ENCODE peak calls at places on chromosomes 16 and 17, in ten cellular contexts. One of them, this sample, is unnamed.

GRCh38 chr17:4881761-4882555 is 17.4 kb upstream of the C17orf107 start:
- DNase-seq in GM23338: peak; percentile 93
- DNase-seq in NCI-H1105: peak; percentile 76
- DNase-seq in caudate nucleus: peak; percentile 62
- DNase-seq in AG04450: no peak
- DNase-seq in NCI-H146: peak; percentile 67
- DNase-seq in substantia nigra: peak; percentile 30
- DNase-seq in activated CD4-positive, alpha-beta T cell treated with anti-CD3 and anti-CD28 coated beads, Interleukin-2, amount 50 U/mL, for 1 hour: peak; percentile 73
- DNase-seq in T-helper 9 cell: peak; percentile 64
- DNase-seq in left lung: peak; percentile 89
- DNase-seq in this sample: peak; percentile 54

GRCh38 chr17:82849076-82849945 is 9.5 kb upstream of the ZNF750 start:
- DNase-seq in GM23338: no peak
- DNase-seq in NCI-H1105: no peak
- DNase-seq in caudate nucleus: no peak
- DNase-seq in AG04450: no peak
- DNase-seq in NCI-H146: no peak
- DNase-seq in substantia nigra: no peak
- DNase-seq in activated CD4-positive, alpha-beta T cell treated with anti-CD3 and anti-CD28 coated beads, Interleukin-2, amount 50 U/mL, for 1 hour: no peak
- DNase-seq in T-helper 9 cell: no peak
- DNase-seq in left lung: no peak
- DNase-seq in this sample: no peak

GRCh38 chr16:54585094-54585493 is 298.5 kb upstream of the IRX3 start:
- DNase-seq in GM23338: peak; percentile 47
- DNase-seq in NCI-H1105: no peak
- DNase-seq in caudate nucleus: no peak
- DNase-seq in AG04450: no peak
- DNase-seq in NCI-H146: no peak
- DNase-seq in substantia nigra: no peak
- DNase-seq in activated CD4-positive, alpha-beta T cell treated with anti-CD3 and anti-CD28 coated beads, Interleukin-2, amount 50 U/mL, for 1 hour: no peak
- DNase-seq in T-helper 9 cell: no peak
- DNase-seq in left lung: no peak
- DNase-seq in this sample: no peak

GRCh38 chr17:72409405-72410002 is 288.7 kb downstream of the SOX9 start:
- DNase-seq in GM23338: no peak
- DNase-seq in NCI-H1105: no peak
- DNase-seq in caudate nucleus: no peak
- DNase-seq in AG04450: no peak
- DNase-seq in NCI-H146: no peak
- DNase-seq in substantia nigra: no peak
- DNase-seq in activated CD4-positive, alpha-beta T cell treated with anti-CD3 and anti-CD28 coated beads, Interleukin-2, amount 50 U/mL, for 1 hour: no peak
- DNase-seq in T-helper 9 cell: no peak
- DNase-seq in left lung: no peak
- DNase-seq in this sample: no peak

GRCh38 chr17:81865733-81866439 is 5.3 kb downstream of the ARHGDIA start:
- DNase-seq in GM23338: no peak
- DNase-seq in NCI-H1105: peak; percentile 69
- DNase-seq in caudate nucleus: no peak
- DNase-seq in AG04450: no peak
- DNase-seq in NCI-H146: no peak
- DNase-seq in substantia nigra: no peak
- DNase-seq in activated CD4-positive, alpha-beta T cell treated with anti-CD3 and anti-CD28 coated beads, Interleukin-2, amount 50 U/mL, for 1 hour: no peak
- DNase-seq in T-helper 9 cell: no peak
- DNase-seq in left lung: no peak
- DNase-seq in this sample: no peak

GRCh38 chr16:85746431-85747227 is 4.3 kb downstream of the C16orf74 start:
- DNase-seq in GM23338: no peak
- DNase-seq in NCI-H1105: no peak
- DNase-seq in caudate nucleus: no peak
- DNase-seq in AG04450: no peak
- DNase-seq in NCI-H146: no peak
- DNase-seq in substantia nigra: no peak
- DNase-seq in activated CD4-positive, alpha-beta T cell treated with anti-CD3 and anti-CD28 coated beads, Interleukin-2, amount 50 U/mL, for 1 hour: no peak
- DNase-seq in T-helper 9 cell: no peak
- DNase-seq in left lung: no peak
- DNase-seq in this sample: no peak

GRCh38 chr16:3459401-3460090 is 16.1 kb downstream of the NAA60 start:
- DNase-seq in GM23338: peak; percentile 87
- DNase-seq in NCI-H1105: no peak
- DNase-seq in caudate nucleus: no peak
- DNase-seq in AG04450: no peak
- DNase-seq in NCI-H146: no peak
- DNase-seq in substantia nigra: no peak
- DNase-seq in activated CD4-positive, alpha-beta T cell treated with anti-CD3 and anti-CD28 coated beads, Interleukin-2, amount 50 U/mL, for 1 hour: no peak
- DNase-seq in T-helper 9 cell: no peak
- DNase-seq in left lung: no peak
- DNase-seq in this sample: no peak

GRCh38 chr16:28014851-28015250 is 48.7 kb downstream of the GSG1L start:
- DNase-seq in GM23338: no peak
- DNase-seq in NCI-H1105: no peak
- DNase-seq in caudate nucleus: no peak
- DNase-seq in AG04450: no peak
- DNase-seq in NCI-H146: no peak
- DNase-seq in substantia nigra: no peak
- DNase-seq in activated CD4-positive, alpha-beta T cell treated with anti-CD3 and anti-CD28 coated beads, Interleukin-2, amount 50 U/mL, for 1 hour: no peak
- DNase-seq in T-helper 9 cell: no peak
- DNase-seq in left lung: no peak
- DNase-seq in this sample: no peak

GRCh38 chr17:65099941-65100315 is 37.2 kb upstream of the RGS9 start:
- DNase-seq in GM23338: peak; percentile 21
- DNase-seq in NCI-H1105: no peak
- DNase-seq in caudate nucleus: no peak
- DNase-seq in AG04450: no peak
- DNase-seq in NCI-H146: peak; percentile 49
- DNase-seq in substantia nigra: no peak
- DNase-seq in activated CD4-positive, alpha-beta T cell treated with anti-CD3 and anti-CD28 coated beads, Interleukin-2, amount 50 U/mL, for 1 hour: peak; percentile 53
- DNase-seq in T-helper 9 cell: peak; percentile 38
- DNase-seq in left lung: no peak
- DNase-seq in this sample: no peak

GRCh38 chr17:80774643-80775281 is 216.9 kb upstream of the CHMP6 start:
- DNase-seq in GM23338: no peak
- DNase-seq in NCI-H1105: no peak
- DNase-seq in caudate nucleus: no peak
- DNase-seq in AG04450: no peak
- DNase-seq in NCI-H146: peak; percentile 49
- DNase-seq in substantia nigra: no peak
- DNase-seq in activated CD4-positive, alpha-beta T cell treated with anti-CD3 and anti-CD28 coated beads, Interleukin-2, amount 50 U/mL, for 1 hour: no peak
- DNase-seq in T-helper 9 cell: no peak
- DNase-seq in left lung: no peak
- DNase-seq in this sample: no peak

GRCh38 chr17:18142417-18142816 is 33.9 kb downstream of the MYO15A start:
- DNase-seq in GM23338: no peak
- DNase-seq in NCI-H1105: no peak
- DNase-seq in caudate nucleus: no peak
- DNase-seq in AG04450: no peak
- DNase-seq in NCI-H146: no peak
- DNase-seq in substantia nigra: no peak
- DNase-seq in activated CD4-positive, alpha-beta T cell treated with anti-CD3 and anti-CD28 coated beads, Interleukin-2, amount 50 U/mL, for 1 hour: no peak
- DNase-seq in T-helper 9 cell: no peak
- DNase-seq in left lung: no peak
- DNase-seq in this sample: no peak

GRCh38 chr17:68489919-68490318 is 22.3 kb upstream of the PRKAR1A start:
- DNase-seq in GM23338: no peak
- DNase-seq in NCI-H1105: no peak
- DNase-seq in caudate nucleus: no peak
- DNase-seq in AG04450: no peak
- DNase-seq in NCI-H146: no peak
- DNase-seq in substantia nigra: no peak
- DNase-seq in activated CD4-positive, alpha-beta T cell treated with anti-CD3 and anti-CD28 coated beads, Interleukin-2, amount 50 U/mL, for 1 hour: no peak
- DNase-seq in T-helper 9 cell: no peak
- DNase-seq in left lung: no peak
- DNase-seq in this sample: no peak

GRCh38 chr16:27779719-27780161 is 229.8 kb downstream of the KATNIP start:
- DNase-seq in GM23338: peak; percentile 89
- DNase-seq in NCI-H1105: peak; percentile 70
- DNase-seq in caudate nucleus: peak; percentile 72
- DNase-seq in AG04450: no peak
- DNase-seq in NCI-H146: no peak
- DNase-seq in substantia nigra: peak; percentile 34
- DNase-seq in activated CD4-positive, alpha-beta T cell treated with anti-CD3 and anti-CD28 coated beads, Interleukin-2, amount 50 U/mL, for 1 hour: no peak
- DNase-seq in T-helper 9 cell: no peak
- DNase-seq in left lung: no peak
- DNase-seq in this sample: peak; percentile 25

GRCh38 chr17:50798424-50799344 is 31.4 kb upstream of the ANKRD40CL start:
- DNase-seq in GM23338: no peak
- DNase-seq in NCI-H1105: no peak
- DNase-seq in caudate nucleus: no peak
- DNase-seq in AG04450: no peak
- DNase-seq in NCI-H146: no peak
- DNase-seq in substantia nigra: no peak
- DNase-seq in activated CD4-positive, alpha-beta T cell treated with anti-CD3 and anti-CD28 coated beads, Interleukin-2, amount 50 U/mL, for 1 hour: no peak
- DNase-seq in T-helper 9 cell: no peak
- DNase-seq in left lung: no peak
- DNase-seq in this sample: no peak

GRCh38 chr16:87496101-87496801 is 3.4 kb upstream of the ZCCHC14 start:
- DNase-seq in GM23338: no peak
- DNase-seq in NCI-H1105: no peak
- DNase-seq in caudate nucleus: no peak
- DNase-seq in AG04450: no peak
- DNase-seq in NCI-H146: no peak
- DNase-seq in substantia nigra: no peak
- DNase-seq in activated CD4-positive, alpha-beta T cell treated with anti-CD3 and anti-CD28 coated beads, Interleukin-2, amount 50 U/mL, for 1 hour: no peak
- DNase-seq in T-helper 9 cell: no peak
- DNase-seq in left lung: no peak
- DNase-seq in this sample: no peak

GRCh38 chr16:55471448-55472097 is 7.4 kb upstream of the MMP2 start:
- DNase-seq in GM23338: no peak
- DNase-seq in NCI-H1105: no peak
- DNase-seq in caudate nucleus: no peak
- DNase-seq in AG04450: peak; percentile 51
- DNase-seq in NCI-H146: no peak
- DNase-seq in substantia nigra: no peak
- DNase-seq in activated CD4-positive, alpha-beta T cell treated with anti-CD3 and anti-CD28 coated beads, Interleukin-2, amount 50 U/mL, for 1 hour: no peak
- DNase-seq in T-helper 9 cell: no peak
- DNase-seq in left lung: no peak
- DNase-seq in this sample: no peak

GRCh38 chr16:27195068-27195741 is 8.1 kb upstream of the KDM8 start:
- DNase-seq in GM23338: no peak
- DNase-seq in NCI-H1105: no peak
- DNase-seq in caudate nucleus: no peak
- DNase-seq in AG04450: no peak
- DNase-seq in NCI-H146: no peak
- DNase-seq in substantia nigra: no peak
- DNase-seq in activated CD4-positive, alpha-beta T cell treated with anti-CD3 and anti-CD28 coated beads, Interleukin-2, amount 50 U/mL, for 1 hour: no peak
- DNase-seq in T-helper 9 cell: no peak
- DNase-seq in left lung: no peak
- DNase-seq in this sample: no peak

GRCh38 chr17:77746901-77747620 is 211.4 kb upstream of the TNRC6C start:
- DNase-seq in GM23338: no peak
- DNase-seq in NCI-H1105: no peak
- DNase-seq in caudate nucleus: no peak
- DNase-seq in AG04450: no peak
- DNase-seq in NCI-H146: no peak
- DNase-seq in substantia nigra: no peak
- DNase-seq in activated CD4-positive, alpha-beta T cell treated with anti-CD3 and anti-CD28 coated beads, Interleukin-2, amount 50 U/mL, for 1 hour: no peak
- DNase-seq in T-helper 9 cell: no peak
- DNase-seq in left lung: no peak
- DNase-seq in this sample: no peak

GRCh38 chr17:77458202-77459017 is 317.6 kb downstream of the SEC14L1 start:
- DNase-seq in GM23338: no peak
- DNase-seq in NCI-H1105: no peak
- DNase-seq in caudate nucleus: no peak
- DNase-seq in AG04450: no peak
- DNase-seq in NCI-H146: no peak
- DNase-seq in substantia nigra: no peak
- DNase-seq in activated CD4-positive, alpha-beta T cell treated with anti-CD3 and anti-CD28 coated beads, Interleukin-2, amount 50 U/mL, for 1 hour: no peak
- DNase-seq in T-helper 9 cell: no peak
- DNase-seq in left lung: peak; percentile 61
- DNase-seq in this sample: no peak

This sample was measured in hippocampal formation.